ENCODE peak calls at places on chromosomes 5 and 9, in six cellular contexts. T is cardiac muscle cell; S is heart right ventricle; D is CD4-positive, alpha-beta T cell; N is Peyer's patch; G is GM10248. I is an unnamed sample.

GRCh38 chr5:72651109-72651508 is 143.9 kb upstream of the ZNF366 start:
- DNase-seq in N (no peak), T (no peak), S (no peak), G (no peak), D (no peak), I (no peak)

GRCh38 chr5:66958126-66958983 is 238.2 kb downstream of the CD180 start:
- DNase-seq in G (no peak), D (no peak), S (peak; percentile 14), N (no peak), T (peak; percentile 34), I (no peak)

GRCh38 chr5:180047667-180048066 is 23.9 kb downstream of the RNF130 start:
- DNase-seq in T (no peak), G (no peak), D (no peak), S (peak; percentile 56), N (no peak), I (no peak)

GRCh38 chr5:72129730-72130129 is 22.5 kb downstream of the MAP1B start:
- DNase-seq in G (no peak), S (no peak), T (no peak), D (no peak), N (no peak), I (no peak)

GRCh38 chr5:81552844-81553569 is 159.1 kb upstream of the ACOT12 start:
- DNase-seq in D (no peak), N (no peak), G (no peak), S (no peak), T (no peak), I (no peak)

GRCh38 chr9:113452206-113452605 is 11.3 kb upstream of the RGS3 start:
- DNase-seq in S (no peak), D (no peak), T (no peak), G (no peak), N (no peak), I (no peak)

GRCh38 chr5:14190194-14191164 is 47.3 kb downstream of the TRIO start:
- DNase-seq in S (no peak), D (no peak), N (no peak), T (no peak), G (no peak), I (no peak)

GRCh38 chr9:79969866-79970265 is 398.1 kb downstream of the TLE4 start:
- DNase-seq in S (no peak), N (no peak), D (no peak), G (no peak), T (no peak), I (no peak)

GRCh38 chr5:82149434-82149833 is 128.7 kb downstream of the RPS23 start:
- DNase-seq in D (no peak), T (no peak), N (no peak), S (no peak), G (no peak), I (no peak)

GRCh38 chr5:39863926-39864572 is 439.3 kb upstream of the DAB2 start:
- DNase-seq in T (no peak), G (no peak), D (no peak), N (no peak), S (no peak), I (no peak)
- TF ChIP-seq CTCF in T (no peak), G (no peak), D (no peak), N (no peak), S (no peak), I (no peak)

DNA sequence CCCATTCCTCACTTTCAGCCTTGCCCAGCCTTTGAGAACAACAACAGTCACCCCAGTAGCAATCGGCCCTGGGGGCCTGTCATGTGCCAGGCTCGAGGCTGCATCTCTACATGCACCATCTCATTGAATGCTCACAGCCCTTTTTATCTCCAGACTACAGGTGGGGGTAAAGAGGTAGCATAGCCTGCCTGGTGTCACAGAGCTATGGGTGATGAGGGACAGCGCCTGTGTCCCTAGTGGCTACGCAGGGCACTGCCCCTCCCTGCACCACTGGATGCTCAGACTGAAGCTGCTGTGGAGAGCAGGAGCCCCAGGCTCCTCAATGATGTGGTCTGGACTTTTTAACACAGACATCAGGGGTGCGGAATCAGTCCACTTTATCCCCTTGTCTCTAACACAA is 2.8 kb downstream of the CAMK2A start:
- DNase-seq in D (no peak), T (peak; percentile 66), S (no peak), G (no peak), N (no peak), I (no peak)
- TF ChIP-seq CTCF in D (no peak), T (peak; percentile 22), S (peak; percentile 30), G (peak; percentile 20), N (peak; percentile 26), I (no peak)

GRCh38 chr5:112956606-112957005 is 20.0 kb upstream of the DCP2 start:
- DNase-seq in N (no peak), G (no peak), D (no peak), S (no peak), T (no peak), I (no peak)
- TF ChIP-seq CTCF in N (no peak), G (no peak), D (no peak), S (no peak), T (no peak), I (no peak)

GRCh38 chr5:126595486-126596083 is 566 bp upstream of the ALDH7A1 start:
- DNase-seq in N (no peak), S (no peak), D (no peak), G (no peak), T (no peak), I (no peak)
- TF ChIP-seq CTCF in N (no peak), S (no peak), D (no peak), G (no peak), T (no peak), I (no peak)

GRCh38 chr5:33049298-33049697 is 338.2 kb downstream of the NPR3 start:
- DNase-seq in D (no peak), N (no peak), T (no peak), S (no peak), G (no peak), I (no peak)
- TF ChIP-seq CTCF in D (no peak), N (no peak), T (no peak), S (no peak), G (no peak), I (no peak)